ENCODE peak calls at places on chromosomes 7 and 10, in four cellular contexts. One of them, this sample, is unnamed.
A peak's percentile ranks its signal among the peaks of the same experiment; 100 is the strongest.

GRCh38 chr10:13865758-13866491 is 279.2 kb downstream of the PRPF18 start:
- DNase-seq in GM12891: no peak
- DNase-seq in GM12878: no peak
- DNase-seq in K562: no peak
- DNase-seq in this sample: no peak

GRCh38 chr10:63430091-63430998 is 35.4 kb downstream of the JMJD1C start:
- DNase-seq in GM12891: no peak
- DNase-seq in GM12878: no peak
- DNase-seq in K562: no peak
- DNase-seq in this sample: no peak

GRCh38 chr7:106065560-106066500 is 46.3 kb downstream of the SYPL1 start:
- DNase-seq in GM12878: no peak
- DNase-seq in GM12891: no peak
- DNase-seq in K562: no peak
- DNase-seq in this sample: no peak

GRCh38 chr7:24963218-24963617 is 16.8 kb downstream of the OSBPL3 start:
- DNase-seq in GM12891: no peak
- DNase-seq in K562: no peak
- DNase-seq in GM12878: peak; percentile 88
- DNase-seq in this sample: peak; percentile 84

GRCh38 chr7:112707655-112708054 is 82.5 kb downstream of the TMEM168 start:
- DNase-seq in GM12878: no peak
- DNase-seq in K562: no peak
- DNase-seq in GM12891: no peak
- DNase-seq in this sample: no peak

GRCh38 chr7:11716185-11716584 is 115.8 kb downstream of the THSD7A start:
- DNase-seq in GM12878: no peak
- DNase-seq in K562: no peak
- DNase-seq in GM12891: no peak
- DNase-seq in this sample: no peak

GRCh38 chr10:71398991-71399375 is 2.3 kb downstream of the CDH23 start:
- DNase-seq in GM12878: no peak
- DNase-seq in K562: no peak
- DNase-seq in GM12891: no peak
- DNase-seq in this sample: no peak

GRCh38 chr10:7082967-7083366 is 327.9 kb downstream of the SFMBT2 start:
- DNase-seq in GM12878: no peak
- DNase-seq in K562: no peak
- DNase-seq in GM12891: no peak
- DNase-seq in this sample: no peak

GRCh38 chr10:63197304-63198092 is 64.4 kb downstream of the NRBF2 start:
- DNase-seq in GM12878: no peak
- DNase-seq in GM12891: no peak
- DNase-seq in K562: no peak
- DNase-seq in this sample: no peak

GRCh38 chr7:155231241-155231800 is 66.4 kb upstream of the INSIG1 start:
- DNase-seq in K562: no peak
- DNase-seq in GM12878: no peak
- DNase-seq in GM12891: no peak
- DNase-seq in this sample: no peak

GRCh38 chr10:230758-231157 is 95.5 kb downstream of the ZMYND11 start:
- DNase-seq in GM12878: no peak
- DNase-seq in K562: peak; percentile 39
- DNase-seq in GM12891: no peak
- DNase-seq in this sample: no peak

GRCh38 chr10:97647556-97647955 is 7.1 kb downstream of the PI4K2A start:
- DNase-seq in GM12891: no peak
- DNase-seq in GM12878: no peak
- DNase-seq in K562: no peak
- DNase-seq in this sample: no peak

GRCh38 chr10:23099079-23099478 is 3.7 kb downstream of the MSRB2 start:
- DNase-seq in K562: no peak
- DNase-seq in GM12891: no peak
- DNase-seq in GM12878: no peak
- DNase-seq in this sample: no peak

GRCh38 chr7:84025332-84025927 is 169.2 kb downstream of the SEMA3A start:
- DNase-seq in GM12891: no peak
- DNase-seq in K562: no peak
- DNase-seq in GM12878: no peak
- DNase-seq in this sample: no peak

GRCh38 chr7:32045228-32045627 is 25.0 kb downstream of the PDE1C start:
- DNase-seq in K562: no peak
- DNase-seq in GM12878: no peak
- DNase-seq in GM12891: no peak
- DNase-seq in this sample: no peak

GRCh38 chr7:3260425-3260762 is 40.7 kb upstream of the SDK1 start:
- DNase-seq in K562: no peak
- DNase-seq in GM12891: no peak
- DNase-seq in GM12878: no peak
- DNase-seq in this sample: no peak

GRCh38 chr10:58998924-58999713 is 177.3 kb upstream of the PHYHIPL start:
- DNase-seq in K562: no peak
- DNase-seq in GM12891: no peak
- DNase-seq in GM12878: no peak
- DNase-seq in this sample: no peak

GRCh38 chr10:131949041-131949862 is 32.5 kb downstream of the BNIP3 start:
- DNase-seq in K562: no peak
- DNase-seq in GM12878: no peak
- DNase-seq in GM12891: no peak
- DNase-seq in this sample: no peak

GRCh38 chr7:79272938-79273337 is 180.5 kb downstream of the MAGI2 start:
- DNase-seq in K562: no peak
- DNase-seq in GM12891: no peak
- DNase-seq in GM12878: no peak
- DNase-seq in this sample: no peak

GRCh38 chr10:54064215-54064614 is 736.8 kb downstream of the PCDH15 start:
- DNase-seq in K562: no peak
- DNase-seq in GM12878: no peak
- DNase-seq in GM12891: no peak
- DNase-seq in this sample: no peak

GRCh38 chr10:89615824-89616223 is 29.2 kb downstream of the PANK1 start:
- DNase-seq in GM12891: no peak
- DNase-seq in K562: no peak
- DNase-seq in GM12878: no peak
- DNase-seq in this sample: no peak

GRCh38 chr7:46317256-46317655 is 396.2 kb upstream of the IGFBP3 start:
- DNase-seq in GM12891: no peak
- DNase-seq in GM12878: no peak
- DNase-seq in K562: no peak
- DNase-seq in this sample: no peak

GRCh38 chr7:105191329-105191728 is 177.3 kb downstream of the KMT2E start:
- DNase-seq in K562: no peak
- DNase-seq in GM12878: no peak
- DNase-seq in GM12891: no peak
- DNase-seq in this sample: peak; percentile 42

GRCh38 chr10:90674927-90675326 is 182.9 kb downstream of the HTR7 start:
- DNase-seq in K562: no peak
- DNase-seq in GM12891: no peak
- DNase-seq in GM12878: no peak
- DNase-seq in this sample: no peak

GRCh38 chr10:112991888-112992491 is 41.9 kb downstream of the TCF7L2 start:
- DNase-seq in GM12891: no peak
- DNase-seq in K562: no peak
- DNase-seq in GM12878: no peak
- DNase-seq in this sample: no peak

GRCh38 chr10:116272497-116273221 is at the start of gene GFRA1:
- DNase-seq in GM12878: no peak
- DNase-seq in K562: no peak
- DNase-seq in GM12891: no peak
- DNase-seq in this sample: no peak

GRCh38 chr7:36430171-36430570 is 40.5 kb downstream of the ANLN start:
- DNase-seq in GM12891: no peak
- DNase-seq in K562: no peak
- DNase-seq in GM12878: no peak
- DNase-seq in this sample: no peak

GRCh38 chr7:16471933-16472332 is 6.4 kb upstream of the SOSTDC1 start:
- DNase-seq in GM12878: no peak
- DNase-seq in GM12891: no peak
- DNase-seq in K562: no peak
- DNase-seq in this sample: no peak

GRCh38 chr7:73978681-73979563 is 49.1 kb upstream of the ELN start:
- DNase-seq in K562: peak; percentile 76
- DNase-seq in GM12878: peak; percentile 45
- DNase-seq in GM12891: peak; percentile 77
- DNase-seq in this sample: peak; percentile 78

GRCh38 chr7:51000956-51001355 is 218.3 kb upstream of the GRB10 start:
- DNase-seq in K562: no peak
- DNase-seq in GM12878: no peak
- DNase-seq in GM12891: no peak
- DNase-seq in this sample: no peak

GRCh38 chr7:151624246-151624928 is 104.7 kb upstream of the RHEB start:
- DNase-seq in K562: no peak
- DNase-seq in GM12878: no peak
- DNase-seq in GM12891: no peak
- DNase-seq in this sample: no peak

GRCh38 chr10:33091186-33091585 is 133.2 kb upstream of the ITGB1 start:
- DNase-seq in GM12878: no peak
- DNase-seq in K562: no peak
- DNase-seq in GM12891: no peak
- DNase-seq in this sample: no peak

GRCh38 chr7:521221-522070 is 1.8 kb upstream of the PDGFA start:
- DNase-seq in GM12891: peak; percentile 76
- DNase-seq in K562: peak; percentile 56
- DNase-seq in GM12878: no peak
- DNase-seq in this sample: no peak

GRCh38 chr10:86899128-86899527 is 58.3 kb downstream of the MMRN2 start:
- DNase-seq in GM12878: no peak
- DNase-seq in GM12891: no peak
- DNase-seq in K562: no peak
- DNase-seq in this sample: no peak
- TF ChIP-seq SPI1 in GM12878: no peak
- TF ChIP-seq SPI1 in GM12891: no peak
- TF ChIP-seq SPI1 in K562: no peak
- TF ChIP-seq SPI1 in this sample: no peak

GRCh38 chr7:2052657-2053048 is 180.1 kb downstream of the MAD1L1 start:
- DNase-seq in GM12878: no peak
- DNase-seq in GM12891: no peak
- DNase-seq in K562: no peak
- DNase-seq in this sample: no peak
- TF ChIP-seq SPI1 in GM12878: no peak
- TF ChIP-seq SPI1 in GM12891: no peak
- TF ChIP-seq SPI1 in K562: no peak
- TF ChIP-seq SPI1 in this sample: no peak

GRCh38 chr7:102421706-102422105 is 11.7 kb upstream of the ORAI2 start:
- DNase-seq in GM12878: no peak
- DNase-seq in GM12891: no peak
- DNase-seq in K562: no peak
- DNase-seq in this sample: no peak
- TF ChIP-seq SPI1 in GM12878: no peak
- TF ChIP-seq SPI1 in GM12891: no peak
- TF ChIP-seq SPI1 in K562: no peak
- TF ChIP-seq SPI1 in this sample: no peak

GRCh38 chr7:134527979-134528371 is 608 bp downstream of the AKR1B10 start:
- DNase-seq in K562: no peak
- DNase-seq in GM12878: no peak
- DNase-seq in GM12891: no peak
- DNase-seq in this sample: no peak
- TF ChIP-seq SPI1 in K562: no peak
- TF ChIP-seq SPI1 in GM12878: no peak
- TF ChIP-seq SPI1 in GM12891: no peak
- TF ChIP-seq SPI1 in this sample: no peak

GRCh38 chr7:44386139-44386913 is 60.9 kb upstream of the CAMK2B start:
- DNase-seq in K562: no peak
- DNase-seq in GM12878: no peak
- DNase-seq in GM12891: no peak
- DNase-seq in this sample: no peak
- TF ChIP-seq SPI1 in K562: no peak
- TF ChIP-seq SPI1 in GM12878: no peak
- TF ChIP-seq SPI1 in GM12891: no peak
- TF ChIP-seq SPI1 in this sample: no peak

GRCh38 chr10:68284007-68284406 is 47.9 kb upstream of the HNRNPH3 start:
- DNase-seq in K562: no peak
- DNase-seq in GM12878: no peak
- DNase-seq in GM12891: no peak
- DNase-seq in this sample: no peak
- TF ChIP-seq SPI1 in K562: no peak
- TF ChIP-seq SPI1 in GM12878: no peak
- TF ChIP-seq SPI1 in GM12891: no peak
- TF ChIP-seq SPI1 in this sample: no peak

DNA sequence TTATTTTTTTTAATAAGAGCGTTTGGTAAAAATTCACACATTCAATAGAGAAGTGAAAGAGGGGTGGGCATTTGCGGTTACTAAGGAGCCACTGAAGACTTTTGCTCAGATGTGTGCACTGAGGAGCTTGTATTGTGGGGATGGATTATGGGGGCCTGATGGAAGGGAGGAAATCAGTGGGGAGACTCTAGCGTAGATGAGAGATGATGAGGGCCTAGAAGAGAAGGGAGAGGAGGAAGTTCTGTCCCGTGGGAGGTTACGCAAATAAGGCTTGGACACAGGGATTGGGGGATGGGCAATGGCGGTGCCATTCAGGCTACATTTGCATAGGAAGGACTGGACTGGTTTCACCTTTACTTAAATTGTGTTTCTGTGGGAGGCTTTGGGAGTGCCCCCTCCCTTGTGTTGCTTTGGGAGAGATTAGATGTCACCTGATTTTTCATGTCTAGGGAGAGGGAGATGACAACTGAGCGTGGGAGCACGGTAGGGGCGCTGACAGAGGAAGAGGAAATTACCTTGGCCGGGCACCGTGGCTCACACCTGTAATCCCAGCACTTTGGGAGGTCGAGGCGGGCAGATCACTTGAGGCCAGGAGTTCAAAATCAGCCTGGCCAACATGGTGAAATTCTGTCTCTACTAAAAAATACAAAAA is 2.2 kb upstream of the HIP1 start:
- DNase-seq in K562: no peak
- DNase-seq in GM12891: no peak
- DNase-seq in GM12878: peak; percentile 80
- DNase-seq in this sample: peak; percentile 80
- TF ChIP-seq SPI1 in K562: no peak
- TF ChIP-seq SPI1 in GM12891: peak; percentile 82
- TF ChIP-seq SPI1 in GM12878: peak; percentile 73
- TF ChIP-seq SPI1 in this sample: no peak

GRCh38 chr7:20211376-20211775 is 5.8 kb downstream of the MACC1 start:
- DNase-seq in K562: no peak
- DNase-seq in GM12878: no peak
- DNase-seq in GM12891: no peak
- DNase-seq in this sample: no peak
- TF ChIP-seq SPI1 in K562: peak; percentile 36
- TF ChIP-seq SPI1 in GM12878: no peak
- TF ChIP-seq SPI1 in GM12891: no peak
- TF ChIP-seq SPI1 in this sample: no peak

GRCh38 chr10:70132098-70133029 is at the start of gene AIFM2:
- DNase-seq in GM12891: peak; percentile 79
- DNase-seq in K562: peak; percentile 87
- DNase-seq in GM12878: no peak
- DNase-seq in this sample: peak; percentile 41

GRCh38 chr10:70126700-70127395 is 5.8 kb downstream of the AIFM2 start:
- DNase-seq in K562: no peak
- DNase-seq in GM12891: no peak
- DNase-seq in GM12878: no peak
- DNase-seq in this sample: no peak

GRCh38 chr10:70131560-70131937 is 1.1 kb downstream of the AIFM2 start:
- DNase-seq in GM12891: no peak
- DNase-seq in GM12878: no peak
- DNase-seq in K562: no peak
- DNase-seq in this sample: no peak

GRCh38 chr10:70135046-70135445 is 2.4 kb upstream of the AIFM2 start:
- DNase-seq in GM12878: no peak
- DNase-seq in K562: no peak
- DNase-seq in GM12891: no peak
- DNase-seq in this sample: no peak

GRCh38 chr10:70130878-70131559 is 1.6 kb downstream of the AIFM2 start:
- DNase-seq in GM12891: no peak
- DNase-seq in K562: no peak
- DNase-seq in GM12878: no peak
- DNase-seq in this sample: no peak
- TF ChIP-seq SPI1 in GM12891: no peak
- TF ChIP-seq SPI1 in K562: no peak
- TF ChIP-seq SPI1 in GM12878: no peak
- TF ChIP-seq SPI1 in this sample: no peak

This sample was measured in HL-60.